ENCODE peak calls at places on chromosomes 1 and 21, in seven cellular contexts. F is SW480, H is fibroblast of lung, K is cardiac septum, L is keratinocyte, Y is hypothalamus, W is NCI-H2171 treated with DMSO at 0.1 percent for 48 hours. Z is an unnamed sample.

GRCh38 chr1:117122297-117123025 is 912 bp upstream of the TRIM45 start:
- DNase-seq in H (no peak), W (peak; percentile 15), L (no peak), Y (no peak), F (no peak), K (no peak), Z (no peak)

GRCh38 chr1:89069955-89070354 is 4.9 kb upstream of the GBP1 start:
- DNase-seq in Y (no peak), W (no peak), K (no peak), L (no peak), F (no peak), H (peak; percentile 28), Z (no peak)

GRCh38 chr1:24374891-24375786 is 38.4 kb downstream of the STPG1 start:
- DNase-seq in Y (no peak), W (peak; percentile 94), H (no peak), K (no peak), L (no peak), F (no peak), Z (no peak)

GRCh38 chr21:18521204-18521603 is 117.6 kb upstream of the TMPRSS15 start:
- DNase-seq in L (no peak), W (no peak), H (no peak), F (no peak), Y (no peak), K (no peak), Z (no peak)

GRCh38 chr1:1950940-1951339 is 31.9 kb upstream of the TMEM52 start:
- DNase-seq in L (no peak), K (no peak), W (no peak), F (no peak), Y (no peak), H (no peak), Z (no peak)

GRCh38 chr1:246753670-246754535 is 29.7 kb downstream of the SCCPDH start:
- DNase-seq in W (peak; percentile 61), H (peak; percentile 67), Y (no peak), L (no peak), K (no peak), F (peak; percentile 32), Z (no peak)

GRCh38 chr1:61079898-61080336 is 2.4 kb upstream of the NFIA start:
- DNase-seq in K (peak; percentile 87), L (no peak), Y (no peak), H (peak; percentile 90), F (peak; percentile 69), W (peak; percentile 80), Z (peak; percentile 69)

GRCh38 chr1:59730759-59731478 is 83.8 kb upstream of the HOOK1 start:
- DNase-seq in L (peak; percentile 74), K (peak; percentile 87), F (peak; percentile 66), W (no peak), Y (no peak), H (peak; percentile 97), Z (peak; percentile 26)